ENCODE peak calls at places on chromosome 14, in seven cellular contexts. K is T follicular helper cell; F is fibroblast of lung; Z is ovary; I is AG04450; C is stimulated activated CD4-positive, alpha-beta T cell treated with anti-CD3 and anti-CD28 coated beads, Interleukin-15, amount 100 ng/mL, for 1 hour; N is endothelial cell. H is an unnamed sample.

GRCh38 chr14:104393199-104393897 is 186.2 kb upstream of the C14orf180 start:
- DNase-seq in C (no peak), N (no peak), K (no peak), I (no peak), Z (no peak), F (no peak), H (no peak)

GRCh38 chr14:24353551-24354529 is 14.0 kb upstream of the RIPK3 start:
- DNase-seq in F (peak; percentile 34), N (no peak), C (no peak), K (no peak), Z (no peak), I (no peak), H (no peak)

GRCh38 chr14:73795974-73796373 is 55.7 kb upstream of the PTGR2 start:
- DNase-seq in I (no peak), N (no peak), C (no peak), K (no peak), F (peak; percentile 93), Z (no peak), H (no peak)

GRCh38 chr14:101352567-101352966 is 208.7 kb upstream of the DIO3 start:
- DNase-seq in F (no peak), C (no peak), N (no peak), Z (no peak), I (no peak), K (no peak), H (no peak)

GRCh38 chr14:72892879-72893635 is 844 bp downstream of the DPF3 start:
- DNase-seq in N (peak; percentile 41), C (no peak), K (no peak), F (peak; percentile 33), Z (peak; percentile 61), I (no peak), H (peak; percentile 15)

GRCh38 chr14:55047301-55048053 is 4.0 kb upstream of the MAPK1IP1L start:
- DNase-seq in C (no peak), Z (no peak), K (no peak), N (no peak), F (no peak), I (no peak), H (no peak)

GRCh38 chr14:37969511-37969979 is 238.2 kb upstream of the SSTR1 start:
- DNase-seq in F (no peak), K (no peak), I (no peak), N (no peak), Z (no peak), C (no peak), H (no peak)

GRCh38 chr14:24072436-24072835 is 1.1 kb downstream of the CPNE6 start:
- DNase-seq in C (no peak), N (no peak), Z (no peak), K (no peak), F (no peak), I (no peak), H (no peak)